ENCODE peak calls at places on chromosome 17, in four cellular contexts. One of them, this sample, is unnamed.

GRCh38 chr17:38602862-38603785 is 2.6 kb downstream of the SRCIN1 start:
- DNase-seq in K562: no peak
- DNase-seq in WTC11: no peak
- DNase-seq in HepG2: no peak
- DNase-seq in this sample: no peak

GRCh38 chr17:58969156-58969555 is 137.5 kb downstream of the TRIM37 start:
- DNase-seq in K562: no peak
- DNase-seq in WTC11: no peak
- DNase-seq in HepG2: no peak
- DNase-seq in this sample: no peak

GRCh38 chr17:29241015-29241963 is 5.4 kb upstream of the CRYBA1 start:
- DNase-seq in K562: peak; percentile 25
- DNase-seq in WTC11: peak; percentile 24
- DNase-seq in HepG2: peak; percentile 83
- DNase-seq in this sample: no peak

GRCh38 chr17:38579934-38580333 is 25.8 kb downstream of the SRCIN1 start:
- DNase-seq in K562: peak; percentile 74
- DNase-seq in WTC11: peak; percentile 83
- DNase-seq in HepG2: peak; percentile 71
- DNase-seq in this sample: peak; percentile 43

GRCh38 chr17:1736348-1737281 is 6.1 kb upstream of the SERPINF2 start:
- DNase-seq in K562: peak; percentile 89
- DNase-seq in WTC11: no peak
- DNase-seq in HepG2: peak; percentile 98
- DNase-seq in this sample: no peak

GRCh38 chr17:78425429-78425828 is 47.0 kb downstream of the PGS1 start:
- DNase-seq in K562: no peak
- DNase-seq in WTC11: no peak
- DNase-seq in HepG2: no peak
- DNase-seq in this sample: no peak

GRCh38 chr17:9893606-9894005 is 11.5 kb downstream of the RCVRN start:
- DNase-seq in K562: no peak
- DNase-seq in WTC11: no peak
- DNase-seq in HepG2: no peak
- DNase-seq in this sample: no peak

GRCh38 chr17:79075433-79075805 is 795 bp downstream of the ENGASE start:
- DNase-seq in K562: no peak
- DNase-seq in WTC11: no peak
- DNase-seq in HepG2: no peak
- DNase-seq in this sample: no peak

GRCh38 chr17:71057448-71057847 is 888.1 kb downstream of the KCNJ2 start:
- DNase-seq in K562: no peak
- DNase-seq in WTC11: no peak
- DNase-seq in HepG2: no peak
- DNase-seq in this sample: no peak

GRCh38 chr17:39996789-39997188 is 16.2 kb downstream of the PSMD3 start:
- DNase-seq in K562: no peak
- DNase-seq in WTC11: no peak
- DNase-seq in HepG2: no peak
- DNase-seq in this sample: no peak

GRCh38 chr17:18859256-18859655 is 1.3 kb downstream of the PRPSAP2 start:
- DNase-seq in K562: peak; percentile 50
- DNase-seq in WTC11: no peak
- DNase-seq in HepG2: peak; percentile 28
- DNase-seq in this sample: no peak

GRCh38 chr17:2894782-2895181 is 98.5 kb downstream of the RAP1GAP2 start:
- DNase-seq in K562: no peak
- DNase-seq in WTC11: no peak
- DNase-seq in HepG2: no peak
- DNase-seq in this sample: no peak

GRCh38 chr17:58786586-58787295 is 31.1 kb downstream of the PPM1E start:
- DNase-seq in K562: peak; percentile 35
- DNase-seq in WTC11: no peak
- DNase-seq in HepG2: no peak
- DNase-seq in this sample: no peak

GRCh38 chr17:74449306-74449705 is 17.1 kb upstream of the CD300A start:
- DNase-seq in K562: no peak
- DNase-seq in WTC11: no peak
- DNase-seq in HepG2: no peak
- DNase-seq in this sample: no peak

GRCh38 chr17:4542003-4542725 is 13.0 kb downstream of the MYBBP1A start:
- DNase-seq in K562: no peak
- DNase-seq in WTC11: no peak
- DNase-seq in HepG2: no peak
- DNase-seq in this sample: no peak

GRCh38 chr17:58534901-58535421 is 20.5 kb upstream of the MTMR4 start:
- DNase-seq in K562: no peak
- DNase-seq in WTC11: no peak
- DNase-seq in HepG2: peak; percentile 33
- DNase-seq in this sample: no peak

GRCh38 chr17:49252148-49252682 is 21.6 kb upstream of the PHOSPHO1 start:
- DNase-seq in K562: peak; percentile 63
- DNase-seq in WTC11: no peak
- DNase-seq in HepG2: peak; percentile 42
- DNase-seq in this sample: no peak

GRCh38 chr17:6551909-6552768 is 4.2 kb downstream of the PITPNM3 start:
- DNase-seq in K562: no peak
- DNase-seq in WTC11: no peak
- DNase-seq in HepG2: no peak
- DNase-seq in this sample: no peak

GRCh38 chr17:556431-556995 is 158.1 kb downstream of the VPS53 start:
- DNase-seq in K562: no peak
- DNase-seq in WTC11: no peak
- DNase-seq in HepG2: no peak
- DNase-seq in this sample: no peak

GRCh38 chr17:12250973-12251372 is 230.3 kb downstream of the MAP2K4 start:
- DNase-seq in K562: no peak
- DNase-seq in WTC11: no peak
- DNase-seq in HepG2: no peak
- DNase-seq in this sample: no peak

GRCh38 chr17:68199837-68200688 is 47.8 kb upstream of the AMZ2 start:
- DNase-seq in K562: no peak
- DNase-seq in WTC11: no peak
- DNase-seq in HepG2: no peak
- DNase-seq in this sample: no peak

GRCh38 chr17:49315974-49316570 is 46.0 kb downstream of the ZNF652 start:
- DNase-seq in K562: no peak
- DNase-seq in WTC11: no peak
- DNase-seq in HepG2: no peak
- DNase-seq in this sample: no peak

GRCh38 chr17:67411396-67411795 is 34.3 kb downstream of the PITPNC1 start:
- DNase-seq in K562: no peak
- DNase-seq in WTC11: no peak
- DNase-seq in HepG2: no peak
- DNase-seq in this sample: no peak

GRCh38 chr17:41559548-41559947 is 12.3 kb downstream of the KRT9 start:
- DNase-seq in K562: peak; percentile 41
- DNase-seq in WTC11: no peak
- DNase-seq in HepG2: no peak
- DNase-seq in this sample: no peak

GRCh38 chr17:32813021-32813420 is 63.9 kb downstream of the MYO1D start:
- DNase-seq in K562: no peak
- DNase-seq in WTC11: no peak
- DNase-seq in HepG2: no peak
- DNase-seq in this sample: no peak

GRCh38 chr17:29378495-29378894 is 11.7 kb upstream of the TAOK1 start:
- DNase-seq in K562: no peak
- DNase-seq in WTC11: no peak
- DNase-seq in HepG2: no peak
- DNase-seq in this sample: no peak

GRCh38 chr17:53168413-53168812 is 654.3 kb upstream of the KIF2B start:
- DNase-seq in K562: no peak
- DNase-seq in WTC11: no peak
- DNase-seq in HepG2: no peak
- DNase-seq in this sample: no peak

GRCh38 chr17:61409301-61410099 is 9.9 kb downstream of the TBX2 start:
- DNase-seq in K562: peak; percentile 50
- DNase-seq in WTC11: peak; percentile 55
- DNase-seq in HepG2: no peak
- DNase-seq in this sample: peak; percentile 47

GRCh38 chr17:80989586-80989913 is 2.1 kb upstream of the CHMP6 start:
- DNase-seq in K562: no peak
- DNase-seq in WTC11: no peak
- DNase-seq in HepG2: peak; percentile 39
- DNase-seq in this sample: no peak

GRCh38 chr17:80992077-80992947 is 671 bp downstream of the CHMP6 start:
- DNase-seq in K562: no peak
- DNase-seq in WTC11: peak; percentile 40
- DNase-seq in HepG2: no peak
- DNase-seq in this sample: no peak

GRCh38 chr17:80990921-80991644 is 558 bp upstream of the CHMP6 start:
- DNase-seq in K562: no peak
- DNase-seq in WTC11: no peak
- DNase-seq in HepG2: peak; percentile 82
- DNase-seq in this sample: no peak

GRCh38 chr17:80992948-80993624 is 1.4 kb downstream of the CHMP6 start:
- DNase-seq in K562: no peak
- DNase-seq in WTC11: no peak
- DNase-seq in HepG2: no peak
- DNase-seq in this sample: no peak

GRCh38 chr17:80991645-80992076 is at the start of gene CHMP6:
- DNase-seq in K562: peak; percentile 86
- DNase-seq in WTC11: peak; percentile 69
- DNase-seq in HepG2: peak; percentile 60
- DNase-seq in this sample: peak; percentile 86
- TF ChIP-seq SP1 in K562: no peak
- TF ChIP-seq SP1 in WTC11: peak; percentile 75
- TF ChIP-seq SP1 in HepG2: peak; percentile 42
- TF ChIP-seq SP1 in this sample: no peak

DNA sequence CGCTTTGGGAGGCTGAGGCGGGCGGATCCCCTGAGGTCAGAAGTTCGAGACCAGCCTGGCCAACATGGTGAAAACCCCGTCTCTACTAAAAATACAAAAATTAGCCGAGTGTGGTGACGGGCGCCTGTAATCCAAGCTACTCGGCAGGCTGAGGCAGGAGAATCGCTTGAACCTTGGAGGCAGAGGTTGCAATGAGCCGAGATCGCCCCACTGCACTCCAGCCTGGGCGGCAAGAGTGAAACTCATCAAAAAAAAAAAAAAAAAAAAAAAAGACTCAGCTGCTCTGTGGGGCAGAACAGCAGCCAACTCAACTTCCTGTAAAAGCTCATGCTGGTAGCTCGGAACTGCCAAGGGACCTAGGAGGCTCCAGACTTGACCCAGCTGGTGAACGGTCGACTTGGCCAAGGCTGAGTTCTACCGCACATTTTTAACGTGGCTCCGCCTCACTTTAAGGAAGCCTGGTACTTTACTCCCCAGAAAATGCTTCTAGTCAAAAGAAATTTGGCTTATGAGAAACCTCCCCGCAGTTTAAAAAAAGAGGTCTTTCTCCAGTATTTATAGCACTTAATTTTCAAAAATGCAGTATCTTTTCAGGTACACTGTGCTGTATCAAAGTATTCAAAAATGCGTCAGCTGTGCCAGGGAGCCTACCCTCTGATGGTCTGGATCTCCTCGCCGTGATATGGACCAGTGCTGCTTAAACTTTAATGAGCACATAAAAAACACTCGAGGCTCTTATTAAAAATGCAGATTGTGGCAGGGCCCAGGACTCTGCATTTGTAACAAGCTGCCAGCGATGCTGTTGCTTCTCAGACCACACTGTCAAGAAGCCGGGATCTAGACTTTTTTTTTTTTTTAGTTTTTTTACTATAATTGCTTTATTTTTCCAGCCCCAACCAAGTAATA is 1.2 kb upstream of the SMARCD2 start:
- DNase-seq in K562: peak; percentile 52
- DNase-seq in WTC11: no peak
- DNase-seq in HepG2: no peak
- DNase-seq in this sample: no peak
- TF ChIP-seq ELF4 in K562: no peak
- TF ChIP-seq ELF4 in WTC11: no peak
- TF ChIP-seq ELF4 in HepG2: no peak
- TF ChIP-seq ELF4 in this sample: no peak

DNA sequence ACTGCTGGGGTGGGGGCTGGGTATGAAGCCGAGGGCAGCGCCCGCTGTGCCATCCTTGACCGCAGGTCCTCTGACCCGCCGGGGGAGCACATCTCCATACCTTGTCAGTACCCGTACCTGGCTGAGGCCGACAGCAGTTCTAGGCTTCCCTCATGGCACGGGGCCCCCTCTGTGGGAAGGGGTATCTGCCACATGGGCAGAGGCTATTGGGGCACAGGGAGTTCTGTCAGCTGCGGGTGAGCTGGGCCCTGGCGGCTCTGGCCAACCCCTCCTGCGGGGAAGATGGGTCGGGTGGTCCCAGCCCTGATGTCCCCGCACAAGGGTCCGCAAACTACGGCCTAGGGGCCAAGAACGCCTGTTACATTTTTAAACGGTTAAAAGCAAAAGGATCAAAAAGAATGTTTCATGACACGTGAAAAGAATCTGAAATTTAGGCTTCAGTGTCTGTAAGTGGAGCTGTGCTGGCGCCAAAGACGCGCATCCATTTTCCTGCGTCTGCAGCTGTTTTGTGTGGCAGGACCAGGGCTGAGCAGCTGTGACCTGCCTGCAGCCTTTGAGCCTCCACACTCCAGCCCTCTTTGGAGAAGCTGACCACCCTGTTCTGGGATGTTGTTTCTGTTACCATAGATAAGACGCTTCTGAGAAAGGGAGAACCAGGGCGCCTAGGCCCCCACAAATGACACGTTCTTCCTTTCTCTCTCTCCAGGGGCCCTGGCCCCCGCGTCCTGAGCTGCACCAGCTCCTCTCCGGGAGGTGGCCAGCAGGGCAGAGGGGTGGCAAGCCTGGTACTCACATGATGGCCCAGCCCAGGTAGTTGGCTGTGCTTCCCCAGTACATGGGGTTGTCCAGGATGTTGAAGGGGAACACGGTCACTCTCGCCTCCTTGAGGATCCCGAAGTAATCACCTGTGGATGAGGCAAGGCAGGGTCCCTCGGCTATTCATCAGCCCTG is 12.7 kb upstream of the RASD1 start:
- DNase-seq in K562: peak; percentile 69
- DNase-seq in WTC11: no peak
- DNase-seq in HepG2: no peak
- DNase-seq in this sample: no peak
- TF ChIP-seq SP1 in K562: no peak
- TF ChIP-seq SP1 in WTC11: no peak
- TF ChIP-seq SP1 in HepG2: no peak
- TF ChIP-seq SP1 in this sample: no peak

DNA sequence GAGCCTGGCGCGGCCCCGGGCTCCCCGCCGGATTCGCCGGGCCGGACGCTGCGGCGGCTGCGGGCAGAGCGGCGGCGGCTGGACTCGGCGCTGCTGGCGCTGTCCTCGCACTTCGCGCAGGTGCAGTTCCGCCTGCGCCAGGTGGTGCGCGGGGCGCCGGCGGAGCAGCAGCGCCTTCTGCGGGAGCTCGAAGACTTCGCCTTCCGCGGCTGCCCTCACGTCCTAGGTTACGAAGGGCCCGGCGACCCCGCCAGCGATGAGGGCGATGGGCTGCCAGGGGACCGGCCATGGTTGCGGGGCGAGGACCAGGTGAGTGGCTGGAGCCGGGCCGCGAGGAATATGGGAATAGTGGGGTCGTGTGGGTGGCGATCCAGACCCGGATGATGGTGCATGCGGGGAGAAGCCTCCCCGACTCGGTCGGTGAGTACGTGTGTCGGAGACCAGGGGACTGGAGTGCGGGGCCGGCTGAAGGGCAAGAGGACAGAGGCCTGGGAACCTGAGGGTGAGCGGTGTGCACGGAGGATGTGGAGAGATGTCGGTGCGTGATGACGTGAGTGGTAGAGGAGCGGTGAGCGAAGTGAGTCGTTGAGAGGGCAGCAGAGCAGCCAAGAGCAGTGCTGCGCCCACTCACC is 517 bp downstream of the RUNDC1 start:
- DNase-seq in K562: peak; percentile 81
- DNase-seq in WTC11: peak; percentile 51
- DNase-seq in HepG2: peak; percentile 55
- DNase-seq in this sample: peak; percentile 63
- TF ChIP-seq ELF4 in K562: no peak
- TF ChIP-seq ELF4 in WTC11: no peak
- TF ChIP-seq ELF4 in HepG2: peak; percentile 19
- TF ChIP-seq ELF4 in this sample: no peak